ENCODE peak calls at places on chromosomes 3 and 15, in five cellular contexts. E, I, P, G and T are unnamed samples.

GRCh38 chr3:143736651-143737050 is 111.6 kb downstream of the SLC9A9 start:
- DNase-seq in E (no peak), I (no peak), P (no peak), G (no peak), T (no peak)

GRCh38 chr3:114551770-114552526 is 258.1 kb downstream of the TIGIT start:
- DNase-seq in E (no peak), I (no peak), P (no peak), G (no peak), T (no peak)

GRCh38 chr3:151217208-151217607 is 14.2 kb upstream of the GPR171 start:
- DNase-seq in E (no peak), I (no peak), P (no peak), G (no peak), T (no peak)

GRCh38 chr3:186963636-186964035 is 33.3 kb downstream of the ST6GAL1 start:
- DNase-seq in E (no peak), I (no peak), P (no peak), G (no peak), T (no peak)

GRCh38 chr3:56762718-56763117 is 39.0 kb downstream of the ARHGEF3 start:
- DNase-seq in E (no peak), I (no peak), P (no peak), G (no peak), T (no peak)

GRCh38 chr3:118772036-118773030 is 262.3 kb downstream of the IGSF11 start:
- DNase-seq in E (no peak), I (no peak), P (no peak), G (no peak), T (no peak)

GRCh38 chr3:37905987-37906674 is 44.5 kb downstream of the CTDSPL start:
- DNase-seq in E (no peak), I (no peak), P (no peak), G (no peak), T (no peak)

GRCh38 chr3:16912400-16913263 is 27.9 kb downstream of the PLCL2 start:
- DNase-seq in E (no peak), I (no peak), P (no peak), G (no peak), T (no peak)

GRCh38 chr15:69400850-69401249 is 13.3 kb upstream of the KIF23 start:
- DNase-seq in E (no peak), I (no peak), P (no peak), G (no peak), T (no peak)

GRCh38 chr3:134326760-134327593 is 47.3 kb downstream of the AMOTL2 start:
- DNase-seq in E (no peak), I (peak; percentile 86), P (peak; percentile 82), G (no peak), T (no peak)

GRCh38 chr3:129966876-129967275 is 7.6 kb upstream of the TRH start:
- DNase-seq in E (no peak), I (no peak), P (no peak), G (no peak), T (no peak)

GRCh38 chr15:93829115-93829849 is 402.1 kb upstream of the MCTP2 start:
- DNase-seq in E (no peak), I (no peak), P (peak; percentile 62), G (no peak), T (no peak)

GRCh38 chr15:39202641-39203040 is 378.2 kb upstream of the THBS1 start:
- DNase-seq in E (no peak), I (no peak), P (no peak), G (no peak), T (no peak)

GRCh38 chr3:195708626-195709481 is 11.9 kb upstream of the MUC20 start:
- DNase-seq in E (no peak), I (no peak), P (no peak), G (no peak), T (no peak)

GRCh38 chr15:90845201-90845949 is 23.0 kb upstream of the FURIN start:
- DNase-seq in E (peak; percentile 29), I (no peak), P (no peak), G (peak; percentile 6), T (no peak)